ENCODE peak calls at places on chromosomes 12 and 14, in six cellular contexts. S is HepG2, M is GM12891, E is K562, O is GM12878, D is H1. V is an unnamed sample.

GRCh38 chr12:124917135-124917840 is 2.8 kb upstream of the UBC start:
- DNase-seq in M (no peak), O (peak; percentile 98), S (peak; percentile 99), E (peak; percentile 98), D (peak; percentile 97), V (peak; percentile 50)

GRCh38 chr12:4246116-4246515 is 27.4 kb upstream of the CCND2 start:
- DNase-seq in O (no peak), S (no peak), E (no peak), M (no peak), D (no peak), V (peak; percentile 31)

GRCh38 chr14:24673059-24673458 is 39.1 kb upstream of the GZMB start:
- DNase-seq in D (no peak), E (no peak), O (no peak), M (no peak), S (no peak), V (no peak)

GRCh38 chr12:68440068-68440581 is 108.0 kb upstream of the MDM1 start:
- DNase-seq in O (no peak), M (no peak), D (no peak), S (no peak), E (peak; percentile 12), V (no peak)

GRCh38 chr14:100237735-100238418 is 1.1 kb upstream of the YY1 start:
- DNase-seq in M (peak; percentile 32), O (no peak), D (no peak), E (peak; percentile 65), S (peak; percentile 34), V (peak; percentile 33)

GRCh38 chr12:66269757-66270383 is 32.4 kb upstream of the HELB start:
- DNase-seq in D (no peak), M (no peak), O (peak; percentile 5), S (peak; percentile 40), E (peak; percentile 36), V (no peak)

GRCh38 chr14:62179367-62180018 is 417.3 kb downstream of the SNAPC1 start:
- DNase-seq in E (peak; percentile 21), S (peak; percentile 48), O (peak; percentile 9), M (no peak), D (peak; percentile 29), V (no peak)

GRCh38 chr14:44961151-44961729 is 507 bp downstream of the KLHL28 start:
- DNase-seq in M (peak; percentile 8), D (no peak), E (peak; percentile 73), S (no peak), O (no peak), V (peak; percentile 9)

GRCh38 chr12:6824962-6825381 is 3.2 kb upstream of the P3H3 start:
- DNase-seq in O (no peak), S (no peak), D (no peak), M (no peak), E (no peak), V (no peak)

GRCh38 chr14:65594153-65594881 is 181.8 kb downstream of the FUT8 start:
- DNase-seq in O (no peak), D (peak; percentile 17), S (peak; percentile 68), M (no peak), E (no peak), V (no peak)

GRCh38 chr12:63179224-63179623 is 28.2 kb upstream of the AVPR1A start:
- DNase-seq in S (no peak), O (no peak), D (no peak), E (no peak), M (no peak), V (no peak)

GRCh38 chr12:112524676-112525425 is 106.1 kb downstream of the PTPN11 start:
- DNase-seq in D (no peak), M (no peak), S (no peak), O (no peak), E (no peak), V (no peak)

GRCh38 chr14:99648385-99648784 is 3.5 kb downstream of the HHIPL1 start:
- DNase-seq in O (no peak), E (peak; percentile 37), M (no peak), D (no peak), S (no peak), V (no peak)

GRCh38 chr12:24898185-24898584 is 50.7 kb downstream of the BCAT1 start:
- DNase-seq in D (no peak), S (no peak), O (no peak), M (no peak), E (no peak), V (no peak)

GRCh38 chr14:105281354-105282097 is 19.3 kb downstream of the BRF1 start:
- DNase-seq in D (no peak), S (peak; percentile 46), O (no peak), E (peak; percentile 52), M (no peak), V (no peak)

GRCh38 chr12:3363608-3364007 is 127.4 kb upstream of the PRMT8 start:
- DNase-seq in D (no peak), S (no peak), O (no peak), E (no peak), M (no peak), V (no peak)

GRCh38 chr12:54587315-54587821 is 1.1 kb downstream of the PPP1R1A start:
- DNase-seq in S (peak; percentile 61), M (no peak), O (no peak), D (no peak), E (no peak), V (no peak)

GRCh38 chr12:56145218-56145617 is 7.2 kb upstream of the MYL6B start:
- DNase-seq in S (no peak), M (no peak), O (no peak), D (no peak), E (no peak), V (no peak)

GRCh38 chr14:69633238-69633637 is 21.8 kb downstream of the SUSD6 start:
- DNase-seq in M (no peak), E (no peak), S (peak; percentile 32), O (no peak), D (no peak), V (no peak)

GRCh38 chr14:94974422-94974821 is 182.9 kb downstream of the DICER1 start:
- DNase-seq in O (no peak), E (no peak), D (no peak), S (no peak), M (no peak), V (no peak)

DNA sequence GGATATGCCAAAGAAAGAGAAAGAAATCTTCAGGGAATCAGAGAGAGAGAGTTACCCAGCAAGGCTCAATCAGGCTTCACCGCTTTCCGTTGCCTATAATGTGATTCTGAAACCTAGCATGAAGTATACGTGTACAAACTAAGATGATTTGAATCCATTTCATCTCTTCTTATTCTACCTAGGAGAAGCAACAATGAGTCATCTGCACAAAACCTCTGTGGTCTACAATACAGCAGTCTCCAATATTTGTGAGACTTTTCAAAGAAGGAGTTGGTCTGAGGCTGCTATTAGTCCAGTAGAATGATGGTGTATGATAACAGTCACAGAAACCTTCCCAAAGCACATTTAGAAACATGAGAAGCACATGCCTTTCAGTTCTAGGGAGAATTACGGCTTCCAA is 141.9 kb downstream of the C12orf42 start:
- DNase-seq in O (no peak), E (no peak), S (no peak), D (no peak), M (no peak), V (no peak)
- TF ChIP-seq TAF1 in O (no peak), E (no peak), S (no peak), D (no peak), M (no peak), V (no peak)

DNA sequence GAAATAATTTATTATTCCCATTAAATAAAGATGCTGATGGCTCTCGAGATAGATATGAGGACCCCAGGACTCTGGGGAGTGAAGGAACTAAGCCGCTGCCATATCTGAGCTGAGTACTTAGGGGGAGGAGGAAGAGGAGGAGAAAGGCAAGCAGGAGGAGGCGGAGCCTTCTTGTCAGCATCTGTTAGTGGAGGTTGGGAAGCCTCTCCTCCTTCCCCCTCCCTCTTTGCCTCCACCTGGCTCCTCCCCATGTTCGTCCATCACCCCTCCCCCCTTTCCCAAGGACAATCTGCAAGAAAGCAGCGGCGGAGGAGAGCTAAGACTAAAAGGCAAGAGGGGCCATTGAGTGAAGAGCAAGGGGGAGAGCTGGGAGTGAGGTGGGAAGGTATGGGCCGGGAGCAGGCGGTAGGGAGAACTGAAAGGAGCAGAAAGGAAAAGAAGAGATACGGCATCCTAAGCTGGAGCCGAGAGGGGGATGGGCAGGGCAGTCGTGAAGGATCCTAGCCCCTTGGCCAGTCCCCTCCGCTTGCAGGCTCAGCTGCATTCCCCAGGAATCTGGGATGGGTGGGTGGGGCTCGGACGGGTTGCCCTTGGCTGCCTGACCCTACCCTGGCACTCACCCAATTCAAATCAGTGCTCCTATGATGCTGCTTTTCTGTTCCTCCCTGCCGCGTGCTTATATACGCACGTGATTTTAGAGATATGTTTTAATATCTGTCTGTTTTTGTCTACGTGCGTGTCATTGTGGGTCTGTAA is at the start of gene PFKM:
- DNase-seq in O (peak; percentile 76), D (peak; percentile 89), S (no peak), E (peak; percentile 95), M (peak; percentile 62), V (peak; percentile 73)
- TF ChIP-seq POLR2A in O (peak; percentile 40), D (peak; percentile 60), S (no peak), E (peak; percentile 52), M (peak; percentile 47), V (peak; percentile 57)

DNA sequence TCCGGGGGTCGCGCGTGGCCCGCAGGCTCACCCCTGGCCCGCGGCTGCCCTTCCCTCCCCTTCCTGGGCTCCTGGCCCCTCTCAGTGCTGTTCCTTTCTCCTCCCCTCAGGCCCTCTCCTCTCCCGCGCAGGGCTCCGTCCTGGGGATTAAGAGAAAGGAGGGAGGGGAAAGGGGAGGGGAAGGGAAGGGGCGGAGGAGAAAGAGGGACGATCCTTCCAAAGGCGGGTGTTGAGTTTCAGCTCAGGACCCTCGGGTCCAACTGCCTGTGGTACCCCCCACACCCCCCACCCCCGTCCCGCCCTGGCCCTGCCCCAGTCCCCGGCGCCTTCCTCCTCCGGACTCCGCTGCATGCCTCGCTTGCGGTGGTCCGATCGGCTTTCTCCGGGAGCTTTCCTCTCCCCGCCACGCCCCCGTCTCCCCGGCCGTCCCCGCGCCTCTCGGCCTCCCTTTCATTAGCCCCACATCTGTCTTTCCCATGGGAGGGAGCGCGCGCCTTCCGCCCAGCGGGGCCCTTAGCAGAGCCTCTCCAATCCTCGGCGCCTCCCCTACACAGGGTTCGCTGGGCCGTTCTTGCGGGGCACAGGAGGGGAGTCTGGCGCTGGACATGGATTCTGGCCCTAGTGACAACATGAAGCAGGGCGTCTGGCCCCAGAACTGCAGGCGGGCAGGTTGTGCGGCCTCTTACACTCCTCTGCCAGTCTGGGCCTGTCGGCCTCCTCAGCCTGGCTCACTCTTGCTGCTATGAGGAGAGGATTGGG is 1.4 kb upstream of the EFS start:
- DNase-seq in S (no peak), O (no peak), E (no peak), M (no peak), D (no peak), V (no peak)
- TF ChIP-seq POLR2AphosphoS5 in S (no peak), O (no peak), E (no peak), M (no peak), D (peak; percentile 59), V (no peak)

DNA sequence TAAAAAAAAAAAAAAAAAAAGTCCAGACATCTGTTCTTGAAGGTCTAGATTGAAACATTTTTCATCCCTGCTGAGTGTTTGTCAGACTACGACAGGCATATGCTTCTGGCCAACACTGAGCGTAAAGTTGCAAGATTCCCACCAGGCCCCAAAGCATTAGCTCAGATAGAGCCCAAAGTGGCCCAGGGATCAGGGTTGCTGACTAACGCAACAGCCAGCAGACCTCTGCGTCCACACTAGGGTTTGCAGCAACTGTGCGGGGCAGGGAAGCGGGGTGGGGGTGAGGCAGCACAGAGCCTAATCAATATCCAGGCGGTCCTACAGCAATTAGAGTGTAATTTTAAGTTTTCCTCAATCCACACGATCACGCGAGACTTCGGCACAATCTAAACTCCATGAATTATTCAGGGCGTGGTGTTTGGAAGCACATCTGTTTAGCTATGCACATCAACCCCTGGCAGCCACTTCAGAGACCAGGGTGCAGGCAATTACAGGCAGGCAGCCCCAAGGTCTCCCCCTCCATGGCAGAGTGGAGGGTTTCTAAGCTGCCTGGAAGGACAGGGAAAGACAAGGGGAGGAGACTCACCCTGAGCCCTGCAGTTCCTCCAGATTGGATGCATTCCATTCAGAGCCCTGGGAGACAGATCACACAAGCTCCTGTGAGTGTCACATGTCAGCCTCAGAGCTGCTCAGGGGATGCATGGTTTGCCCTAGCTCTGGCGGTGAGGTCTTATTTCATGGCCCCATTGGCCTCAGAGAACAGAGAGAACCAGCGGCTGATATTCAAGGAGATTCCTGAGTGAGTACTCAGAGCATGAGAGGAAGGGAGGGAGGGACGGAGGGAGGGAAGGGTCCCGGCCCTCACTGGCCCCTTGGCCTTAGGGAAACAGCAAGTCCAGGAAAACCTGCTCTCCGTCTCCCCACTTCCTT is 55.4 kb downstream of the SSH1 start:
- DNase-seq in D (peak; percentile 72), O (no peak), E (no peak), S (no peak), M (no peak), V (no peak)
- TF ChIP-seq TAF1 in D (peak; percentile 67), O (no peak), E (no peak), S (no peak), M (no peak), V (no peak)